ENCODE peak calls at places on chromosomes 16 and 17, in four cellular contexts. One of them, this sample, is unnamed. For H3K27me3, the result is how much of the 10 kb centered on the place peaks cover.

GRCh38 chr16:28897826-28898225 is 19.5 kb downstream of the ATP2A1 start:
- DNase-seq in GM23248: no peak
- DNase-seq in SK-N-SH: no peak
- DNase-seq in HL-60: no peak
- DNase-seq in this sample: no peak

GRCh38 chr17:13736915-13737314 is 135.2 kb upstream of the HS3ST3A1 start:
- DNase-seq in GM23248: peak
- DNase-seq in SK-N-SH: no peak
- DNase-seq in HL-60: no peak
- DNase-seq in this sample: no peak

GRCh38 chr17:48578616-48579560 is 738 bp upstream of the HOXB4 start:
- DNase-seq in GM23248: peak
- DNase-seq in SK-N-SH: no peak
- DNase-seq in HL-60: no peak
- DNase-seq in this sample: no peak

GRCh38 chr17:43578699-43579569 is 32.8 kb upstream of the ETV4 start:
- DNase-seq in GM23248: peak
- DNase-seq in SK-N-SH: peak
- DNase-seq in HL-60: no peak
- DNase-seq in this sample: no peak

GRCh38 chr17:32355649-32356377 is 5.9 kb downstream of the ZNF207 start:
- DNase-seq in GM23248: peak
- DNase-seq in SK-N-SH: no peak
- DNase-seq in HL-60: no peak
- DNase-seq in this sample: no peak

GRCh38 chr17:5838661-5839300 is 231.4 kb upstream of the WSCD1 start:
- DNase-seq in GM23248: no peak
- DNase-seq in SK-N-SH: no peak
- DNase-seq in HL-60: no peak
- DNase-seq in this sample: no peak

GRCh38 chr17:34171245-34171818 is 83.8 kb upstream of the CCL2 start:
- DNase-seq in GM23248: peak
- DNase-seq in SK-N-SH: peak
- DNase-seq in HL-60: peak
- DNase-seq in this sample: no peak

GRCh38 chr17:69900101-69900500 is 174.9 kb upstream of the KCNJ16 start:
- DNase-seq in GM23248: no peak
- DNase-seq in SK-N-SH: no peak
- DNase-seq in HL-60: no peak
- DNase-seq in this sample: no peak

GRCh38 chr16:19289805-19290490 is 4.4 kb downstream of the CLEC19A start:
- DNase-seq in GM23248: no peak
- DNase-seq in SK-N-SH: peak
- DNase-seq in HL-60: no peak
- DNase-seq in this sample: no peak

GRCh38 chr16:77424841-77425604 is 9.8 kb downstream of the ADAMTS18 start:
- DNase-seq in GM23248: no peak
- DNase-seq in SK-N-SH: no peak
- DNase-seq in HL-60: no peak
- DNase-seq in this sample: no peak

GRCh38 chr16:53849585-53849984 is 145.6 kb downstream of the FTO start:
- DNase-seq in GM23248: no peak
- DNase-seq in SK-N-SH: no peak
- DNase-seq in HL-60: no peak
- DNase-seq in this sample: no peak

GRCh38 chr17:76014925-76015261 is 12.2 kb downstream of the EVPL start:
- DNase-seq in GM23248: no peak
- DNase-seq in SK-N-SH: peak
- DNase-seq in HL-60: no peak
- DNase-seq in this sample: no peak

GRCh38 chr17:41215681-41216080 is 10.8 kb upstream of the KRTAP9-2 start:
- DNase-seq in GM23248: no peak
- DNase-seq in SK-N-SH: no peak
- DNase-seq in HL-60: no peak
- DNase-seq in this sample: no peak

GRCh38 chr17:56432443-56432842 is 161.1 kb upstream of the NOG start:
- DNase-seq in GM23248: no peak
- DNase-seq in SK-N-SH: no peak
- DNase-seq in HL-60: no peak
- DNase-seq in this sample: no peak

GRCh38 chr17:81153340-81153803 is 11.9 kb upstream of the PVALEF start:
- DNase-seq in GM23248: peak
- DNase-seq in SK-N-SH: peak
- DNase-seq in HL-60: peak
- DNase-seq in this sample: no peak

GRCh38 chr17:43126911-43127290 is 1.7 kb upstream of the BRCA1 start:
- DNase-seq in GM23248: no peak
- DNase-seq in SK-N-SH: no peak
- DNase-seq in HL-60: no peak
- DNase-seq in this sample: no peak

GRCh38 chr16:23082161-23082788 is 67.0 kb downstream of the USP31 start:
- DNase-seq in GM23248: peak
- DNase-seq in SK-N-SH: peak
- DNase-seq in HL-60: no peak
- DNase-seq in this sample: no peak

GRCh38 chr17:41464682-41465081 is 2.5 kb downstream of the KRT32 start:
- DNase-seq in GM23248: peak
- DNase-seq in SK-N-SH: no peak
- DNase-seq in HL-60: no peak
- DNase-seq in this sample: no peak

GRCh38 chr16:68287276-68288251 is 23.2 kb downstream of the SLC7A6OS start:
- DNase-seq in GM23248: peak
- DNase-seq in SK-N-SH: no peak
- DNase-seq in HL-60: no peak
- DNase-seq in this sample: no peak

GRCh38 chr17:6019959-6020358 is 50.2 kb upstream of the WSCD1 start:
- DNase-seq in GM23248: no peak
- DNase-seq in SK-N-SH: no peak
- DNase-seq in HL-60: no peak
- DNase-seq in this sample: no peak

GRCh38 chr16:85974428-85975375 is 75.7 kb downstream of the IRF8 start:
- DNase-seq in GM23248: no peak
- DNase-seq in SK-N-SH: no peak
- DNase-seq in HL-60: no peak
- DNase-seq in this sample: no peak

GRCh38 chr17:13346996-13347762 is 254.6 kb downstream of the HS3ST3A1 start:
- DNase-seq in GM23248: peak
- DNase-seq in SK-N-SH: no peak
- DNase-seq in HL-60: no peak
- DNase-seq in this sample: no peak

GRCh38 chr17:81961087-81961514 is at the start of gene NOTUM:
- DNase-seq in GM23248: peak
- DNase-seq in SK-N-SH: peak
- DNase-seq in HL-60: no peak
- DNase-seq in this sample: no peak

GRCh38 chr17:35726609-35727460 is 4.6 kb upstream of the RASL10B start:
- DNase-seq in GM23248: peak
- DNase-seq in SK-N-SH: no peak
- DNase-seq in HL-60: peak
- DNase-seq in this sample: no peak
- H3K4me3 ChIP-seq in GM23248: no peak
- H3K4me3 ChIP-seq in SK-N-SH: no peak
- H3K4me3 ChIP-seq in HL-60: no peak
- H3K4me3 ChIP-seq in this sample: no peak

GRCh38 chr16:1914084-1914608 is 4.1 kb downstream of the HS3ST6 start:
- DNase-seq in GM23248: no peak
- DNase-seq in SK-N-SH: no peak
- DNase-seq in HL-60: no peak
- DNase-seq in this sample: no peak
- H3K27me3 ChIP-seq in GM23248: under half
- H3K27me3 ChIP-seq in SK-N-SH: under half
- H3K27me3 ChIP-seq in HL-60: under half
- H3K27me3 ChIP-seq in this sample: under half

DNA sequence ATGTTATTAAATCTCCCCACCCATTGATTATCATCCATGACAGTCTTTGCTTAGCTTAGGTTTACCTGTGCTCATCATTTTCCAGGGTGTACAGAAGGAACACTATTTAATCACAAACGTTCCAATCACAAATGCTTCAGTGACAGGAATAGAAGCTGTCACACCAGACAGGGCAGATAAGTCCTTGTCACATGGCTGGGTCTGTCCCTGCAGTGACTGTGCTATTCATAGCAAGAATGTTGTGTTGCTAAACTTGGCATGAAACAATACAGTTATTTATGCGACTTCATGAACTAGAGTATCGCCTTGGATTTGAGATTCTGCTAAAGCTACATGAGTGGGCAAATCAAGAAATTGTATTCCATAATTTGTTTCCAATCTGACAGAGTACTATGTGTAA is 108.4 kb downstream of the CDH13 start:
- DNase-seq in GM23248: no peak
- DNase-seq in SK-N-SH: no peak
- DNase-seq in HL-60: no peak
- DNase-seq in this sample: no peak
- H3K4me3 ChIP-seq in GM23248: no peak
- H3K4me3 ChIP-seq in SK-N-SH: peak
- H3K4me3 ChIP-seq in HL-60: no peak
- H3K4me3 ChIP-seq in this sample: no peak

GRCh38 chr16:2701272-2701671 is 18.8 kb downstream of the PRSS27 start:
- DNase-seq in GM23248: no peak
- DNase-seq in SK-N-SH: no peak
- DNase-seq in HL-60: no peak
- DNase-seq in this sample: no peak
- H3K27me3 ChIP-seq in GM23248: under half
- H3K27me3 ChIP-seq in SK-N-SH: under half
- H3K27me3 ChIP-seq in HL-60: under half
- H3K27me3 ChIP-seq in this sample: under half

DNA sequence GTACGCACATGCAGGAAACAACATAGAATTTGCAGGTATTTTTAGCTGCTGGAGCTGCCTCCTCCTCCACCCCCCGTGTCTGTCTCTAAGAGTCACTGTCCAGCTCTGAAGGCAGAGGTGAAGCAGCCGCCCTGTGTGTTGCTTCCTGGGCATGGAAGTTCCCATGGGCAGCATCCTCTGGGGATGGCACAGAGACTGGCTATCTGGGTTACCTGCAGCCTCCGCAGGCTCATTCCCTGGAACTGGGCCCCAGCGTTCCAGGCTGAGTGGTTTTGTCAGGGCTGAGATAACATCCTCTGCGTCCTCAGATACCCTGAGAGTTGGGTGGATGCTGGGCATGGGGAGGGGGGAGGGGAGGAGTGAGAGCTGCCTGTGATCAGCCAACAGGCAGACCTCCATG is 41.5 kb upstream of the MRTFB start:
- DNase-seq in GM23248: no peak
- DNase-seq in SK-N-SH: peak
- DNase-seq in HL-60: no peak
- DNase-seq in this sample: no peak
- H3K4me3 ChIP-seq in GM23248: no peak
- H3K4me3 ChIP-seq in SK-N-SH: no peak
- H3K4me3 ChIP-seq in HL-60: no peak
- H3K4me3 ChIP-seq in this sample: no peak

GRCh38 chr16:556479-557173 is 3.6 kb upstream of the PRR35 start:
- DNase-seq in GM23248: no peak
- DNase-seq in SK-N-SH: peak
- DNase-seq in HL-60: no peak
- DNase-seq in this sample: no peak

GRCh38 chr16:559021-559380 is 1.2 kb upstream of the PRR35 start:
- DNase-seq in GM23248: no peak
- DNase-seq in SK-N-SH: no peak
- DNase-seq in HL-60: no peak
- DNase-seq in this sample: no peak

GRCh38 chr16:558298-559020 is 1.7 kb upstream of the PRR35 start:
- DNase-seq in GM23248: no peak
- DNase-seq in SK-N-SH: no peak
- DNase-seq in HL-60: peak
- DNase-seq in this sample: no peak

GRCh38 chr16:555528-556478 is 4.4 kb upstream of the PRR35 start:
- DNase-seq in GM23248: peak
- DNase-seq in SK-N-SH: peak
- DNase-seq in HL-60: no peak
- DNase-seq in this sample: no peak

GRCh38 chr16:557463-558297 is 2.5 kb upstream of the PRR35 start:
- DNase-seq in GM23248: no peak
- DNase-seq in SK-N-SH: no peak
- DNase-seq in HL-60: peak
- DNase-seq in this sample: no peak
- H3K27me3 ChIP-seq in GM23248: under half
- H3K27me3 ChIP-seq in SK-N-SH: under half
- H3K27me3 ChIP-seq in HL-60: under half
- H3K27me3 ChIP-seq in this sample: under half

GRCh38 chr16:50680907-50681885 is at the start of gene SNX20:
- DNase-seq in GM23248: no peak
- DNase-seq in SK-N-SH: no peak
- DNase-seq in HL-60: peak
- DNase-seq in this sample: no peak
- H3K4me3 ChIP-seq in GM23248: no peak
- H3K4me3 ChIP-seq in SK-N-SH: no peak
- H3K4me3 ChIP-seq in HL-60: peak
- H3K4me3 ChIP-seq in this sample: no peak

GRCh38 chr16:1159325-1159972 is 6.5 kb downstream of the CACNA1H start:
- DNase-seq in GM23248: no peak
- DNase-seq in SK-N-SH: no peak
- DNase-seq in HL-60: no peak
- DNase-seq in this sample: no peak

GRCh38 chr16:1156111-1156982 is 3.4 kb downstream of the CACNA1H start:
- DNase-seq in GM23248: no peak
- DNase-seq in SK-N-SH: no peak
- DNase-seq in HL-60: no peak
- DNase-seq in this sample: no peak

GRCh38 chr16:1158456-1159324 is 5.8 kb downstream of the CACNA1H start:
- DNase-seq in GM23248: peak
- DNase-seq in SK-N-SH: peak
- DNase-seq in HL-60: no peak
- DNase-seq in this sample: no peak

GRCh38 chr16:1156983-1157638 is 4.2 kb downstream of the CACNA1H start:
- DNase-seq in GM23248: no peak
- DNase-seq in SK-N-SH: no peak
- DNase-seq in HL-60: no peak
- DNase-seq in this sample: no peak

DNA sequence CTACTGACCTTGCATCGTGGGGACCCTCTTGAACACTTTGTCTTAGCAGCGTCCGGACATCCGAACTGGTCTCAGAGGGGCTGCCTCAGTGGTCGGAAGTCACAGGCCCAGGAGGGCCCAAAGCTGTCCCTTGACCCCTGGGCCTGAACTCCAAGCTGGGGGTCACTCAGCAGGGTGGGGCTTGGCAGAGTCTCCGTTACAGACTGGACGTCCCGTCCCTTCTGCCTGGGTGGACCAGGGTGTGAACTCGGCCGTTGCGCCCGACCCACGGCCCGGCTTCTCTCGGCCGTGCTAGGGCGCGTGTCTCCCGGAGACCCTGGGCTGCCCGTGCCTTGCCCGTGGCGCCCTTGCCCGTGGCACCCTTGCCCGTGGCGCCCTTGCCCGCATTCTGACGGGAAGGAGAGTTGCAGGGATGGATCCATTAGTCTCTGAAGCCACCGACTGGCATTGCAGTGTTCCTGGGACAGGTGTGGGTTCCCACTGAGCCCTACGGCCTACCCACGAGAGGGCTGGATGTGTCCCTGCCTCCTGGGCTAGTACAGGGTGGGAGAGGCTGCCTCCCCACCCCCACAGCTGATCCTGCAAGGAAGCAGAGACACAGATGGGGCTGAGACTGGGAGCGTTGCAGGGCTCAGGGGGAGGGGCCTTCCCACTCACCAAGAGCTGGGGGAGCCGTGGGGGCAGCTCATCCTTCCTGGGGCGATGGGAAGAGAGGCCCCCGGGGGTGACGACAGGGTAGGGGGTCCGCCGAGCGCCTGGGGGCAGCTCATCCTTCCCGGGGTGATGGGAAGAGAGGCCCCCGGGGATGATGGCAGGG is 4.9 kb downstream of the CACNA1H start:
- DNase-seq in GM23248: no peak
- DNase-seq in SK-N-SH: no peak
- DNase-seq in HL-60: no peak
- DNase-seq in this sample: no peak
- H3K27me3 ChIP-seq in GM23248: under half
- H3K27me3 ChIP-seq in SK-N-SH: half or more
- H3K27me3 ChIP-seq in HL-60: under half
- H3K27me3 ChIP-seq in this sample: under half

This sample was measured in NT2/D1.